ENCODE peak calls at places on chromosomes 2 and 18, in five cellular contexts. M, X, R, J and S are unnamed samples.

GRCh38 chr2:12326449-12327190 is 390.1 kb upstream of the TRIB2 start:
- DNase-seq in J (no peak), R (no peak), M (peak), X (no peak), S (no peak)

GRCh38 chr2:201793631-201794030 is 12.7 kb upstream of the CDK15 start:
- DNase-seq in M (no peak), J (peak), R (no peak), X (no peak), S (no peak)

GRCh38 chr2:219689676-219690628 is 62.5 kb downstream of the SLC4A3 start:
- DNase-seq in M (peak), X (no peak), R (no peak), J (no peak), S (peak)

GRCh38 chr2:33241072-33241471 is 235.4 kb upstream of the RASGRP3 start:
- DNase-seq in J (no peak), M (no peak), X (no peak), R (no peak), S (no peak)

GRCh38 chr2:98037206-98037605 is 41.5 kb upstream of the TMEM131 start:
- DNase-seq in M (no peak), X (no peak), R (no peak), J (no peak), S (no peak)

GRCh38 chr2:137706786-137707613 is 257.3 kb upstream of the HNMT start:
- DNase-seq in R (no peak), X (no peak), J (no peak), M (no peak), S (no peak)

GRCh38 chr18:56086786-56087185 is 498.8 kb upstream of the TCF4 start:
- DNase-seq in J (no peak), X (no peak), R (no peak), M (no peak), S (no peak)

GRCh38 chr18:53004798-53005197 is 664.8 kb downstream of the DCC start:
- DNase-seq in R (no peak), X (no peak), J (no peak), M (no peak), S (no peak)

GRCh38 chr18:22031581-22031980 is 137.8 kb upstream of the GATA6 start:
- DNase-seq in M (no peak), R (no peak), J (no peak), X (no peak), S (no peak)

GRCh38 chr2:105849431-105850179 is 104.9 kb downstream of the NCK2 start:
- DNase-seq in R (no peak), M (no peak), J (no peak), X (no peak), S (no peak)

GRCh38 chr2:191693778-191694177 is 15.8 kb downstream of the NABP1 start:
- DNase-seq in R (no peak), J (no peak), X (no peak), M (no peak), S (no peak)

GRCh38 chr2:232203166-232203891 is 175.2 kb upstream of the ALPP start:
- DNase-seq in M (no peak), J (no peak), X (no peak), R (no peak), S (no peak)

GRCh38 chr2:144162652-144163051 is 357.3 kb downstream of the ZEB2 start:
- DNase-seq in M (peak), X (no peak), J (peak), R (no peak), S (peak)

GRCh38 chr2:236718207-236718992 is 148.8 kb downstream of the ACKR3 start:
- DNase-seq in M (no peak), R (no peak), J (peak), X (no peak), S (no peak)

GRCh38 chr2:112256654-112257053 is 1.8 kb upstream of the ZC3H8 start:
- DNase-seq in R (no peak), M (no peak), J (no peak), X (no peak), S (peak)

GRCh38 chr2:120231974-120232635 is 8.9 kb upstream of the TMEM185B start:
- DNase-seq in M (peak), J (no peak), X (no peak), R (no peak), S (peak)

GRCh38 chr18:3002766-3003165 is 10.2 kb downstream of the LPIN2 start:
- DNase-seq in R (no peak), M (no peak), J (no peak), X (no peak), S (no peak)

GRCh38 chr2:174235680-174236079 is 12.7 kb downstream of the OLA1 start:
- DNase-seq in X (no peak), J (no peak), R (no peak), M (no peak), S (no peak)

GRCh38 chr2:42167458-42167857 is 1.7 kb upstream of the EML4 start:
- DNase-seq in J (no peak), R (no peak), M (no peak), X (no peak), S (no peak)

GRCh38 chr2:2254206-2254605 is 76.9 kb downstream of the MYT1L start:
- DNase-seq in R (no peak), M (no peak), J (no peak), X (no peak), S (no peak)

GRCh38 chr2:238141541-238142318 is 3.3 kb downstream of the KLHL30 start:
- DNase-seq in M (no peak), X (no peak), R (no peak), J (peak), S (peak)

GRCh38 chr18:74459877-74460276 is 2.8 kb upstream of the DIPK1C start:
- DNase-seq in M (no peak), R (no peak), X (no peak), J (no peak), S (no peak)

GRCh38 chr2:108377815-108378630 is at the start of gene SULT1C4:
- DNase-seq in J (no peak), M (no peak), X (no peak), R (peak), S (no peak)

GRCh38 chr2:239930378-239930777 is 94.8 kb downstream of the NDUFA10 start:
- DNase-seq in X (no peak), J (no peak), M (no peak), R (no peak), S (no peak)

GRCh38 chr2:62884514-62884913 is 166.1 kb upstream of the OTX1 start:
- DNase-seq in J (no peak), M (no peak), X (no peak), R (no peak), S (no peak)

GRCh38 chr2:236580746-236581355 is 11.2 kb downstream of the ACKR3 start:
- DNase-seq in J (no peak), X (no peak), R (no peak), M (no peak), S (no peak)

GRCh38 chr2:59006204-59006603 is 765.1 kb upstream of the FANCL start:
- DNase-seq in X (no peak), J (no peak), R (no peak), M (no peak), S (no peak)

GRCh38 chr18:70329076-70329475 is 40.2 kb downstream of the SOCS6 start:
- DNase-seq in R (no peak), X (no peak), J (no peak), M (no peak), S (peak)

GRCh38 chr2:218569661-218570500 is 1.2 kb downstream of the CNOT9 start:
- DNase-seq in R (no peak), M (no peak), J (no peak), X (peak), S (no peak)

GRCh38 chr2:120861576-120862191 is 126.0 kb downstream of the GLI2 start:
- DNase-seq in R (no peak), M (no peak), X (no peak), J (no peak), S (no peak)

GRCh38 chr18:42821492-42821891 is 294.0 kb downstream of the RIT2 start:
- DNase-seq in M (no peak), X (no peak), J (no peak), R (no peak), S (no peak)

GRCh38 chr2:218501665-218502064 is 66.5 kb downstream of the USP37 start:
- DNase-seq in R (no peak), M (no peak), J (no peak), X (no peak), S (no peak)

GRCh38 chr2:113105047-113105446 is 22.4 kb upstream of the IL1RN start:
- DNase-seq in R (no peak), X (no peak), J (no peak), M (no peak), S (no peak)

GRCh38 chr2:133812826-133813617 is 244.8 kb upstream of the NCKAP5 start:
- DNase-seq in J (no peak), M (no peak), R (no peak), X (no peak), S (no peak)

GRCh38 chr2:109135572-109136185 is 6.7 kb downstream of the SH3RF3 start:
- DNase-seq in X (no peak), M (no peak), J (no peak), R (no peak), S (no peak)

GRCh38 chr2:43142921-43143438 is 83.4 kb downstream of the ZFP36L2 start:
- DNase-seq in X (no peak), J (no peak), M (no peak), R (no peak), S (peak)

GRCh38 chr2:150911766-150912280 is 349.8 kb downstream of the RBM43 start:
- DNase-seq in X (no peak), M (no peak), J (peak), R (no peak), S (peak)

GRCh38 chr2:44168684-44169154 is at the start of gene PPM1B:
- DNase-seq in M (no peak), X (no peak), J (no peak), R (peak), S (no peak)

GRCh38 chr2:97742381-97742847 is 29.0 kb downstream of the ZAP70 start:
- DNase-seq in R (no peak), M (no peak), J (no peak), X (no peak), S (no peak)